ENCODE peak calls at places on chromosome 10, in seven cellular contexts. N, J, O, B, L, F and U are unnamed samples.

GRCh38 chr10:127738512-127739424 is 1.8 kb downstream of the FOXI2 start:
- DNase-seq in N (no peak), J (no peak), O (no peak), L (no peak), F (no peak), B (no peak), U (no peak)

GRCh38 chr10:130353928-130354327 is 217.7 kb downstream of the GLRX3 start:
- DNase-seq in F (no peak), L (no peak), N (no peak), O (no peak), B (no peak), J (no peak), U (no peak)

GRCh38 chr10:126375926-126376554 is 12.2 kb downstream of the ADAM12 start:
- DNase-seq in F (no peak), O (no peak), N (no peak), L (no peak), J (no peak), B (no peak), U (no peak)

GRCh38 chr10:132710036-132710686 is 75.8 kb downstream of the NKX6-2 start:
- DNase-seq in L (no peak), J (peak), B (peak), N (no peak), F (no peak), O (no peak), U (no peak)

GRCh38 chr10:27687326-27687725 is 58.3 kb downstream of the MKX start:
- DNase-seq in F (no peak), O (no peak), J (no peak), L (no peak), B (no peak), N (no peak), U (no peak)

GRCh38 chr10:118968482-118968881 is 61.0 kb upstream of the NANOS1 start:
- DNase-seq in O (no peak), B (peak), N (no peak), J (no peak), L (no peak), F (no peak), U (no peak)

GRCh38 chr10:97718659-97719142 is 5.2 kb downstream of the MARVELD1 start:
- DNase-seq in F (no peak), N (peak), J (peak), L (no peak), B (no peak), O (no peak), U (no peak)

GRCh38 chr10:1057106-1057657 is 997 bp downstream of the WDR37 start:
- DNase-seq in J (no peak), B (no peak), F (no peak), O (no peak), N (peak), L (no peak), U (no peak)

GRCh38 chr10:12757351-12757750 is 244.2 kb downstream of the CCDC3 start:
- DNase-seq in B (no peak), O (no peak), J (no peak), N (no peak), L (no peak), F (no peak), U (no peak)

GRCh38 chr10:75358835-75359421 is 42.6 kb downstream of the ZNF503 start:
- DNase-seq in O (no peak), B (no peak), N (peak), F (no peak), J (no peak), L (peak), U (peak)

GRCh38 chr10:106655606-106656005 is 508.9 kb downstream of the SORCS1 start:
- DNase-seq in O (no peak), L (no peak), N (no peak), B (no peak), F (no peak), J (no peak), U (no peak)

GRCh38 chr10:101848894-101849351 is 5.3 kb upstream of the KCNIP2 start:
- DNase-seq in L (no peak), F (no peak), J (no peak), N (no peak), O (no peak), B (no peak), U (peak)

GRCh38 chr10:132146271-132146671 is 40.5 kb upstream of the DPYSL4 start:
- DNase-seq in L (no peak), B (no peak), J (peak), O (no peak), F (no peak), N (no peak), U (no peak)

GRCh38 chr10:58435297-58435696 is 50.1 kb downstream of the TFAM start:
- DNase-seq in J (no peak), F (no peak), O (no peak), N (peak), L (peak), B (no peak), U (peak)

GRCh38 chr10:46033602-46034011 is 3.2 kb upstream of the NCOA4 start:
- DNase-seq in J (no peak), L (peak), F (no peak), N (peak), O (no peak), B (no peak), U (peak)

GRCh38 chr10:107614939-107615665 is 450.6 kb upstream of the SORCS1 start:
- DNase-seq in B (no peak), L (peak), O (no peak), J (no peak), F (no peak), N (peak), U (no peak)

GRCh38 chr10:18437486-18437885 is 213.9 kb downstream of the NSUN6 start:
- DNase-seq in O (no peak), B (no peak), L (no peak), F (no peak), N (peak), J (no peak), U (no peak)

GRCh38 chr10:73233883-73234282 is 13.2 kb downstream of the DNAJC9 start:
- DNase-seq in F (no peak), J (no peak), B (no peak), L (no peak), N (no peak), O (no peak), U (no peak)

GRCh38 chr10:127996586-127996985 is 89.7 kb downstream of the PTPRE start:
- DNase-seq in F (no peak), O (no peak), J (peak), N (peak), L (peak), B (no peak), U (no peak)

GRCh38 chr10:17682236-17682946 is 38.4 kb downstream of the STAM start:
- DNase-seq in O (no peak), N (no peak), B (no peak), L (no peak), F (no peak), J (no peak), U (no peak)

GRCh38 chr10:129085821-129086220 is 381.2 kb upstream of the MGMT start:
- DNase-seq in O (no peak), B (no peak), J (no peak), L (no peak), F (no peak), N (peak), U (peak)

GRCh38 chr10:96387151-96387550 is 28.3 kb upstream of the OPALIN start:
- DNase-seq in J (no peak), F (no peak), L (peak), B (no peak), O (no peak), N (peak), U (no peak)

GRCh38 chr10:52541082-52541481 is 227.0 kb downstream of the DKK1 start:
- DNase-seq in J (no peak), F (no peak), O (no peak), L (peak), B (no peak), N (peak), U (peak)

GRCh38 chr10:123147635-123148413 is at the start of gene HMX2:
- DNase-seq in N (no peak), L (no peak), J (no peak), O (no peak), B (no peak), F (peak), U (no peak)

GRCh38 chr10:119620241-119620753 is 23.5 kb upstream of the TIAL1 start:
- DNase-seq in O (no peak), L (peak), N (peak), B (no peak), J (no peak), F (no peak), U (peak)

GRCh38 chr10:248307-248706 is 113.1 kb downstream of the ZMYND11 start:
- DNase-seq in B (no peak), L (no peak), F (no peak), J (no peak), N (no peak), O (no peak), U (no peak)

GRCh38 chr10:121459765-121460453 is 138.3 kb downstream of the FGFR2 start:
- DNase-seq in O (no peak), F (no peak), B (no peak), N (peak), J (no peak), L (peak), U (peak)

GRCh38 chr10:93438796-93439253 is 43.3 kb downstream of the MYOF start:
- DNase-seq in F (no peak), L (no peak), J (peak), O (no peak), N (no peak), B (no peak), U (no peak)

GRCh38 chr10:28975891-28976471 is 298.7 kb downstream of the BAMBI start:
- DNase-seq in J (no peak), O (no peak), F (peak), N (no peak), L (no peak), B (no peak), U (peak)

GRCh38 chr10:93566435-93567276 is at the start of gene FFAR4:
- DNase-seq in J (peak), N (peak), L (no peak), O (no peak), B (peak), F (no peak), U (no peak)

GRCh38 chr10:61835069-61835908 is 66.2 kb upstream of the ARID5B start:
- DNase-seq in F (no peak), B (no peak), L (peak), N (peak), O (no peak), J (no peak), U (peak)

GRCh38 chr10:71392791-71393781 is 3.6 kb upstream of the CDH23 start:
- DNase-seq in N (no peak), B (peak), J (peak), L (no peak), F (no peak), O (no peak), U (no peak)

GRCh38 chr10:6275022-6275997 is 72.6 kb downstream of the PFKFB3 start:
- DNase-seq in N (peak), B (peak), J (peak), O (no peak), F (peak), L (peak), U (peak)

GRCh38 chr10:98790817-98791216 is 344.1 kb upstream of the HPS1 start:
- DNase-seq in J (no peak), F (no peak), O (peak), N (peak), B (no peak), L (no peak), U (no peak)

GRCh38 chr10:14244147-14244546 is 86.6 kb downstream of the FRMD4A start:
- DNase-seq in F (no peak), N (no peak), B (no peak), O (no peak), J (no peak), L (no peak), U (no peak)

GRCh38 chr10:49627644-49628247 is 13.9 kb downstream of the CHAT start:
- DNase-seq in F (no peak), N (no peak), L (no peak), B (peak), J (peak), O (no peak), U (no peak)

GRCh38 chr10:22962817-22963216 is 35.0 kb downstream of the ARMC3 start:
- DNase-seq in N (no peak), J (no peak), O (no peak), L (no peak), F (no peak), B (no peak), U (no peak)

GRCh38 chr10:19828278-19829049 is 12.2 kb downstream of the PLXDC2 start:
- DNase-seq in B (no peak), O (no peak), N (no peak), J (no peak), F (no peak), L (no peak), U (no peak)